ENCODE peak calls at places on chromosomes 12 and 14, in seven cellular contexts. Z, O, M, F, H, X and S are unnamed samples.
A peak's percentile ranks its signal among the peaks of the same experiment; 100 is the strongest.

GRCh38 chr14:92481811-92482559 is 31.6 kb upstream of the RIN3 start:
- DNase-seq in O (no peak), M (peak; percentile 14), H (no peak), F (no peak), Z (no peak), X (no peak), S (no peak)

GRCh38 chr14:33127531-33127930 is 188.9 kb downstream of the NPAS3 start:
- DNase-seq in H (peak; percentile 34), Z (no peak), F (no peak), O (no peak), X (no peak), M (no peak), S (no peak)

GRCh38 chr12:69925291-69925690 is 100.3 kb downstream of the MYRFL start:
- DNase-seq in F (no peak), O (no peak), H (no peak), M (no peak), X (no peak), Z (no peak), S (no peak)

GRCh38 chr12:13181375-13182070 is 15.0 kb upstream of the EMP1 start:
- DNase-seq in O (no peak), H (no peak), M (no peak), F (no peak), Z (no peak), X (no peak), S (no peak)

GRCh38 chr12:94873368-94874085 is 130.0 kb downstream of the NDUFA12 start:
- DNase-seq in O (no peak), X (peak; percentile 22), Z (no peak), M (no peak), H (no peak), F (no peak), S (no peak)

GRCh38 chr14:74949211-74949610 is 6.2 kb downstream of the PGF start:
- DNase-seq in O (no peak), F (no peak), X (no peak), M (no peak), H (no peak), Z (no peak), S (no peak)

GRCh38 chr12:48356041-48356768 is 5.5 kb upstream of the ZNF641 start:
- DNase-seq in F (no peak), O (no peak), Z (no peak), X (no peak), H (peak; percentile 4), M (no peak), S (no peak)

GRCh38 chr12:56010112-56010570 is 10.7 kb upstream of the IKZF4 start:
- DNase-seq in Z (no peak), F (no peak), X (no peak), O (no peak), H (no peak), M (no peak), S (no peak)

GRCh38 chr12:94732367-94732990 is 82.1 kb upstream of the TMCC3 start:
- DNase-seq in O (no peak), Z (no peak), F (no peak), H (no peak), X (no peak), M (no peak), S (no peak)

GRCh38 chr12:111034911-111035577 is 114.7 kb upstream of the MYL2 start:
- DNase-seq in F (no peak), M (peak; percentile 45), Z (no peak), H (no peak), X (no peak), O (no peak), S (no peak)

GRCh38 chr12:7868391-7868790 is 4.3 kb downstream of the SLC2A14 start:
- DNase-seq in Z (no peak), M (no peak), X (no peak), F (no peak), O (no peak), H (no peak), S (no peak)

GRCh38 chr12:58575281-58575680 is 345.0 kb downstream of the LRIG3 start:
- DNase-seq in M (no peak), X (no peak), Z (no peak), H (peak; percentile 64), F (no peak), O (no peak), S (no peak)

GRCh38 chr14:20807304-20807956 is 4.8 kb upstream of the RNASE1 start:
- DNase-seq in F (no peak), Z (no peak), M (no peak), H (no peak), X (no peak), O (no peak), S (no peak)

GRCh38 chr12:104699489-104700194 is 242.9 kb downstream of the CHST11 start:
- DNase-seq in X (no peak), Z (no peak), O (no peak), M (no peak), F (no peak), H (no peak), S (no peak)

GRCh38 chr12:25241171-25242020 is 9.3 kb downstream of the KRAS start:
- DNase-seq in H (peak; percentile 76), Z (peak; percentile 46), M (no peak), O (no peak), F (no peak), X (peak; percentile 26), S (no peak)

GRCh38 chr14:104001003-104001402 is 58.7 kb upstream of the RD3L start:
- DNase-seq in M (no peak), O (no peak), Z (peak; percentile 4), F (no peak), H (no peak), X (no peak), S (no peak)

GRCh38 chr12:113158439-113159203 is 9.1 kb downstream of the CFAP73 start:
- DNase-seq in H (no peak), F (no peak), X (no peak), O (no peak), Z (no peak), M (no peak), S (no peak)